ENCODE peak calls at places on chromosome 13, in ten cellular contexts. One of them, this sample, is unnamed. For H3K4me1, the result is how much of the 10 kb centered on the place peaks cover.

GRCh38 chr13:60520902-60521563 is 124.0 kb downstream of the TDRD3 start:
- DNase-seq in mucosa of descending colon: no peak
- DNase-seq in lower lobe of right lung: no peak
- DNase-seq in tibial artery: no peak
- DNase-seq in astrocyte: no peak
- DNase-seq in left ventricle myocardium inferior: no peak
- DNase-seq in DND-41: no peak
- DNase-seq in heart left ventricle: no peak
- DNase-seq in prostate gland: no peak
- DNase-seq in OCI-LY7: no peak
- DNase-seq in this sample: no peak

GRCh38 chr13:59493436-59493965 is 670.2 kb downstream of the DIAPH3 start:
- DNase-seq in lower lobe of right lung: no peak
- DNase-seq in tibial artery: no peak
- DNase-seq in astrocyte: no peak
- DNase-seq in mucosa of descending colon: no peak
- DNase-seq in prostate gland: no peak
- DNase-seq in DND-41: no peak
- DNase-seq in OCI-LY7: no peak
- DNase-seq in heart left ventricle: no peak
- DNase-seq in left ventricle myocardium inferior: no peak
- DNase-seq in this sample: no peak

GRCh38 chr13:30708541-30708940 is 26.8 kb upstream of the ALOX5AP start:
- DNase-seq in OCI-LY7: no peak
- DNase-seq in DND-41: no peak
- DNase-seq in left ventricle myocardium inferior: no peak
- DNase-seq in heart left ventricle: no peak
- DNase-seq in lower lobe of right lung: no peak
- DNase-seq in mucosa of descending colon: no peak
- DNase-seq in tibial artery: no peak
- DNase-seq in astrocyte: peak
- DNase-seq in prostate gland: no peak
- DNase-seq in this sample: no peak

GRCh38 chr13:112680741-112681360 is 9.0 kb upstream of the ATP11A start:
- DNase-seq in DND-41: no peak
- DNase-seq in OCI-LY7: no peak
- DNase-seq in astrocyte: no peak
- DNase-seq in lower lobe of right lung: peak
- DNase-seq in heart left ventricle: no peak
- DNase-seq in prostate gland: no peak
- DNase-seq in left ventricle myocardium inferior: no peak
- DNase-seq in tibial artery: no peak
- DNase-seq in mucosa of descending colon: no peak
- DNase-seq in this sample: no peak

GRCh38 chr13:79485014-79485441 is 4.1 kb downstream of the NDFIP2 start:
- DNase-seq in prostate gland: peak
- DNase-seq in DND-41: peak
- DNase-seq in heart left ventricle: no peak
- DNase-seq in tibial artery: no peak
- DNase-seq in OCI-LY7: no peak
- DNase-seq in left ventricle myocardium inferior: no peak
- DNase-seq in lower lobe of right lung: no peak
- DNase-seq in astrocyte: peak
- DNase-seq in mucosa of descending colon: no peak
- DNase-seq in this sample: peak

GRCh38 chr13:19646062-19646461 is 12.6 kb downstream of the MPHOSPH8 start:
- DNase-seq in OCI-LY7: no peak
- DNase-seq in DND-41: no peak
- DNase-seq in tibial artery: no peak
- DNase-seq in astrocyte: no peak
- DNase-seq in left ventricle myocardium inferior: no peak
- DNase-seq in mucosa of descending colon: no peak
- DNase-seq in heart left ventricle: no peak
- DNase-seq in lower lobe of right lung: no peak
- DNase-seq in prostate gland: no peak
- DNase-seq in this sample: no peak

GRCh38 chr13:21735621-21736401 is 64.9 kb downstream of the FGF9 start:
- DNase-seq in mucosa of descending colon: no peak
- DNase-seq in DND-41: no peak
- DNase-seq in prostate gland: no peak
- DNase-seq in left ventricle myocardium inferior: peak
- DNase-seq in tibial artery: no peak
- DNase-seq in lower lobe of right lung: no peak
- DNase-seq in heart left ventricle: peak
- DNase-seq in astrocyte: no peak
- DNase-seq in OCI-LY7: no peak
- DNase-seq in this sample: no peak

GRCh38 chr13:42947925-42948324 is 44.1 kb downstream of the EPSTI1 start:
- DNase-seq in astrocyte: no peak
- DNase-seq in tibial artery: no peak
- DNase-seq in mucosa of descending colon: no peak
- DNase-seq in DND-41: no peak
- DNase-seq in OCI-LY7: no peak
- DNase-seq in left ventricle myocardium inferior: no peak
- DNase-seq in prostate gland: no peak
- DNase-seq in heart left ventricle: no peak
- DNase-seq in lower lobe of right lung: no peak
- DNase-seq in this sample: no peak

GRCh38 chr13:113411216-113412023 is 41.9 kb downstream of the ADPRHL1 start:
- DNase-seq in tibial artery: peak
- DNase-seq in lower lobe of right lung: peak
- DNase-seq in left ventricle myocardium inferior: peak
- DNase-seq in astrocyte: peak
- DNase-seq in heart left ventricle: peak
- DNase-seq in DND-41: no peak
- DNase-seq in OCI-LY7: no peak
- DNase-seq in mucosa of descending colon: no peak
- DNase-seq in prostate gland: no peak
- DNase-seq in this sample: no peak

GRCh38 chr13:29449726-29450125 is 145.8 kb downstream of the SLC7A1 start:
- DNase-seq in lower lobe of right lung: no peak
- DNase-seq in heart left ventricle: no peak
- DNase-seq in mucosa of descending colon: no peak
- DNase-seq in DND-41: no peak
- DNase-seq in astrocyte: no peak
- DNase-seq in OCI-LY7: no peak
- DNase-seq in left ventricle myocardium inferior: no peak
- DNase-seq in prostate gland: no peak
- DNase-seq in tibial artery: no peak
- DNase-seq in this sample: no peak

DNA sequence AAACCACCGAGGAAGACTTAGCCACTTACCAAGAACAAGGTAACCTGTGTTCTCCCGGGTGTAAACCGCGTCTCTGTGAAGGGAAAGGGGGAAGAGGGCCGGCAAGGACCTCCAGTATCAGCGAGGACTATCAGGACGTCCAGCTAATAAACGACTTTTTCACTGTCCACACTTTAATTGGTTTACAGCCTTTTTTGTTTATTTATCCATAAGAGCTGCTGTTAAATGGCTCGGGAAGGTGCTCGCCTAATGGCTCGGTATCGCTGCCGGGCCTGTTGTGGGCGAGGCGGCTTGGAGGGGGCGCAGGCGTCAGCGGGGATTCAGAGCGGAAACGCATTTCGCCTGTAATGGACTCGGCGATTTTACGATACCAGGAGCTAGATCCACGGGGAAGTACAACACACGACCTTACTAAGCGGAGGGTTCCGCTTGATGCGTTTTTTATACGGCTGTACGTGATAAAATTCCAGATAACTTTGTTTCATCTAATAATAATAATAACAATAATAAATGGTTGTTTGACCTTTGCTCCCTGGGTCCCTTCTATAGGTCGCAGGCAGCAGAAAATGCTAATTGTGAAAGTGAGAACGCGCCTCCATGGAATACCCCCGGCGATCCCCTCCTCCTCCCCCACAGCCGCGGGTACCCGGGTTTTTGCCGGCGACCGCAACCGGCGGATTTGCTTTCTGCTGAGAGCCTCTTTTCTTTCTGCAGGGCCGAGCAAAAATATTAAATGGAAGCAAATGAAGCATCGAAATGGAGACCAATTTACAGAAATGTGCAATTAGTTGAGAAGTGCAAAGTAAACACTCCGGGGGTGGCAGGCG is 2.5 kb upstream of the PDX1 start:
- DNase-seq in DND-41: no peak
- DNase-seq in prostate gland: no peak
- DNase-seq in astrocyte: no peak
- DNase-seq in OCI-LY7: no peak
- DNase-seq in tibial artery: no peak
- DNase-seq in mucosa of descending colon: no peak
- DNase-seq in lower lobe of right lung: no peak
- DNase-seq in left ventricle myocardium inferior: no peak
- DNase-seq in heart left ventricle: no peak
- DNase-seq in this sample: peak
- H3K4me3 ChIP-seq in DND-41: no peak
- H3K4me3 ChIP-seq in prostate gland: no peak
- H3K4me3 ChIP-seq in astrocyte: no peak
- H3K4me3 ChIP-seq in OCI-LY7: no peak
- H3K4me3 ChIP-seq in tibial artery: no peak
- H3K4me3 ChIP-seq in mucosa of descending colon: no peak
- H3K4me3 ChIP-seq in lower lobe of right lung: no peak
- H3K4me3 ChIP-seq in left ventricle myocardium inferior: peak
- H3K4me3 ChIP-seq in heart left ventricle: no peak
- H3K4me3 ChIP-seq in this sample: no peak

GRCh38 chr13:99356216-99357089 is 49.3 kb upstream of the GPR183 start:
- DNase-seq in astrocyte: peak
- DNase-seq in left ventricle myocardium inferior: no peak
- DNase-seq in DND-41: peak
- DNase-seq in heart left ventricle: no peak
- DNase-seq in lower lobe of right lung: peak
- DNase-seq in tibial artery: no peak
- DNase-seq in mucosa of descending colon: no peak
- DNase-seq in prostate gland: no peak
- DNase-seq in OCI-LY7: peak
- DNase-seq in this sample: no peak
- H3K4me1 ChIP-seq in astrocyte: under half
- H3K4me1 ChIP-seq in left ventricle myocardium inferior: under half
- H3K4me1 ChIP-seq in DND-41: under half
- H3K4me1 ChIP-seq in heart left ventricle: under half
- H3K4me1 ChIP-seq in lower lobe of right lung: under half
- H3K4me1 ChIP-seq in tibial artery: under half
- H3K4me1 ChIP-seq in mucosa of descending colon: under half
- H3K4me1 ChIP-seq in prostate gland: under half
- H3K4me1 ChIP-seq in OCI-LY7: under half
- H3K4me1 ChIP-seq in this sample: under half

GRCh38 chr13:90448466-90449037 is 898.9 kb upstream of the MIR17HG start:
- DNase-seq in heart left ventricle: no peak
- DNase-seq in tibial artery: no peak
- DNase-seq in prostate gland: no peak
- DNase-seq in left ventricle myocardium inferior: no peak
- DNase-seq in DND-41: no peak
- DNase-seq in lower lobe of right lung: no peak
- DNase-seq in OCI-LY7: no peak
- DNase-seq in astrocyte: peak
- DNase-seq in mucosa of descending colon: no peak
- DNase-seq in this sample: no peak
- TF ChIP-seq CTCF in heart left ventricle: no peak
- TF ChIP-seq CTCF in tibial artery: no peak
- TF ChIP-seq CTCF in prostate gland: no peak
- TF ChIP-seq CTCF in left ventricle myocardium inferior: no peak
- TF ChIP-seq CTCF in DND-41: no peak
- TF ChIP-seq CTCF in lower lobe of right lung: no peak
- TF ChIP-seq CTCF in OCI-LY7: no peak
- TF ChIP-seq CTCF in astrocyte: no peak
- TF ChIP-seq CTCF in mucosa of descending colon: no peak
- TF ChIP-seq CTCF in this sample: no peak

GRCh38 chr13:75761373-75761772 is 125.2 kb downstream of the LMO7 start:
- DNase-seq in mucosa of descending colon: no peak
- DNase-seq in tibial artery: no peak
- DNase-seq in astrocyte: no peak
- DNase-seq in prostate gland: no peak
- DNase-seq in OCI-LY7: no peak
- DNase-seq in left ventricle myocardium inferior: no peak
- DNase-seq in heart left ventricle: no peak
- DNase-seq in lower lobe of right lung: no peak
- DNase-seq in DND-41: no peak
- DNase-seq in this sample: no peak

GRCh38 chr13:75760182-75760981 is 124.3 kb downstream of the LMO7 start:
- DNase-seq in prostate gland: peak
- DNase-seq in OCI-LY7: no peak
- DNase-seq in astrocyte: peak
- DNase-seq in heart left ventricle: peak
- DNase-seq in tibial artery: no peak
- DNase-seq in lower lobe of right lung: peak
- DNase-seq in DND-41: no peak
- DNase-seq in left ventricle myocardium inferior: no peak
- DNase-seq in mucosa of descending colon: peak
- DNase-seq in this sample: peak

GRCh38 chr13:75763511-75763910 is 127.4 kb downstream of the LMO7 start:
- DNase-seq in tibial artery: no peak
- DNase-seq in astrocyte: no peak
- DNase-seq in left ventricle myocardium inferior: no peak
- DNase-seq in DND-41: no peak
- DNase-seq in mucosa of descending colon: no peak
- DNase-seq in lower lobe of right lung: no peak
- DNase-seq in heart left ventricle: no peak
- DNase-seq in prostate gland: no peak
- DNase-seq in OCI-LY7: no peak
- DNase-seq in this sample: no peak

GRCh38 chr13:75762967-75763366 is 126.8 kb downstream of the LMO7 start:
- DNase-seq in astrocyte: no peak
- DNase-seq in left ventricle myocardium inferior: no peak
- DNase-seq in DND-41: no peak
- DNase-seq in prostate gland: no peak
- DNase-seq in heart left ventricle: no peak
- DNase-seq in tibial artery: no peak
- DNase-seq in lower lobe of right lung: no peak
- DNase-seq in OCI-LY7: no peak
- DNase-seq in mucosa of descending colon: no peak
- DNase-seq in this sample: no peak

DNA sequence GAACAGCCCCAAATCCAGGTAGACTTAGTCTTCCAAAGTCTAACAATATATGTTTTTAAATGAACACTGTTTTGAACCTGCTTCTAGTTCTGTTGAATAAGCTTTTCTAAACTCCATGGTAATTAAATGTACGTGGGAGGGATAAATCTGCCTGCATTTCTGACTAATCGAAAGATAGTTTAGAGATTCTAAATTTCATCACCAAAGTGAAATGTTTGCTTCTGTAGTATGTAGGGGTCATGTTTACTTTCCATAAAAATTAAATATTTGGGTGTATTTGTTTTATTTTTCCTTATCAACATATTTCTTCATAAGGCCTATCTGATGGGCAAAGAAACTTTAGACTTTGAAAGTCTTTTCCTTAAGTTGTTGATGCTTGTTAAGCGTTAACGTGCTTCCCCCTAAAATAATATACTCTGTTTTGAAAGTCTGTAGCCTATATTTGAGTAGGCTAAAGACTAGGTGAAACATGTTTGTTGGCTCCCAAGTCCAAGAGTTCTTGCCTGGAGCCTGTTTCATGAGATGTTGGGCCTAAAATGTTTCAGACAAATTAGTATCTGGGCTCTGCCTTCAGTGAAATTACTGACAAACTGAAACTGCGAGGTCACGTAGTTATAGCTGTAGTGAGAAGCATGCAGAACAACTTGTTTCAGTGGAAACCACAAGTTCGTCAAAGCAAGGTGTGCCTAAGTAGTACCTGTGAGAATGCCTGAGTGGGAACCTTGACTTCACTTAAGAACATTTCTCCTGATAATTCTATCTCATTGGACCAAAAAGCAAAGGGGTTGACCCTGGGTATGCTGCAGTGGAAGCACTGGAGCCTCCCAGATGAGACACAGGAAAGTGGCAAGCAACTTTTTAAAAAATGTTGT is 126.2 kb downstream of the LMO7 start:
- DNase-seq in heart left ventricle: no peak
- DNase-seq in OCI-LY7: no peak
- DNase-seq in astrocyte: no peak
- DNase-seq in lower lobe of right lung: no peak
- DNase-seq in prostate gland: peak
- DNase-seq in left ventricle myocardium inferior: no peak
- DNase-seq in mucosa of descending colon: no peak
- DNase-seq in tibial artery: no peak
- DNase-seq in DND-41: no peak
- DNase-seq in this sample: peak
- H3K4me3 ChIP-seq in heart left ventricle: peak
- H3K4me3 ChIP-seq in OCI-LY7: no peak
- H3K4me3 ChIP-seq in astrocyte: no peak
- H3K4me3 ChIP-seq in lower lobe of right lung: peak
- H3K4me3 ChIP-seq in prostate gland: peak
- H3K4me3 ChIP-seq in left ventricle myocardium inferior: peak
- H3K4me3 ChIP-seq in mucosa of descending colon: no peak
- H3K4me3 ChIP-seq in tibial artery: peak
- H3K4me3 ChIP-seq in DND-41: no peak
- H3K4me3 ChIP-seq in this sample: peak